ENCODE peak calls at places on chromosomes 13 and 19, in six cellular contexts. One of them, this sample, is unnamed.

GRCh38 chr13:72694314-72694713 is 33.1 kb downstream of the MZT1 start:
- DNase-seq in GM12878: no peak
- DNase-seq in HepG2: no peak
- DNase-seq in A549: no peak
- DNase-seq in K562: no peak
- DNase-seq in endothelial cell of umbilical vein: peak; percentile 49
- DNase-seq in this sample: no peak

GRCh38 chr13:78589206-78589605 is 14.1 kb downstream of the POU4F1 start:
- DNase-seq in K562: peak; percentile 12
- DNase-seq in GM12878: no peak
- DNase-seq in endothelial cell of umbilical vein: no peak
- DNase-seq in HepG2: peak; percentile 39
- DNase-seq in A549: no peak
- DNase-seq in this sample: peak; percentile 64

GRCh38 chr13:50761406-50761805 is 82.1 kb downstream of the DLEU7 start:
- DNase-seq in endothelial cell of umbilical vein: no peak
- DNase-seq in K562: no peak
- DNase-seq in A549: no peak
- DNase-seq in GM12878: no peak
- DNase-seq in HepG2: no peak
- DNase-seq in this sample: no peak

GRCh38 chr13:66343224-66343828 is 886.8 kb downstream of the PCDH9 start:
- DNase-seq in endothelial cell of umbilical vein: no peak
- DNase-seq in GM12878: no peak
- DNase-seq in HepG2: no peak
- DNase-seq in K562: no peak
- DNase-seq in A549: no peak
- DNase-seq in this sample: no peak

GRCh38 chr19:48330012-48330681 is 4.8 kb downstream of the EMP3 start:
- DNase-seq in endothelial cell of umbilical vein: peak; percentile 15
- DNase-seq in GM12878: peak; percentile 65
- DNase-seq in K562: no peak
- DNase-seq in HepG2: no peak
- DNase-seq in A549: no peak
- DNase-seq in this sample: peak; percentile 100

GRCh38 chr19:51227324-51227723 is 2.4 kb downstream of the CD33 start:
- DNase-seq in GM12878: no peak
- DNase-seq in HepG2: no peak
- DNase-seq in K562: no peak
- DNase-seq in A549: no peak
- DNase-seq in endothelial cell of umbilical vein: no peak
- DNase-seq in this sample: no peak

GRCh38 chr13:32585625-32586021 is 629 bp upstream of the PDS5B start:
- DNase-seq in A549: no peak
- DNase-seq in endothelial cell of umbilical vein: no peak
- DNase-seq in K562: no peak
- DNase-seq in GM12878: no peak
- DNase-seq in HepG2: no peak
- DNase-seq in this sample: peak; percentile 23

GRCh38 chr19:46737761-46738171 is 8.1 kb upstream of the FKRP start:
- DNase-seq in HepG2: no peak
- DNase-seq in GM12878: no peak
- DNase-seq in A549: no peak
- DNase-seq in K562: no peak
- DNase-seq in endothelial cell of umbilical vein: no peak
- DNase-seq in this sample: no peak

DNA sequence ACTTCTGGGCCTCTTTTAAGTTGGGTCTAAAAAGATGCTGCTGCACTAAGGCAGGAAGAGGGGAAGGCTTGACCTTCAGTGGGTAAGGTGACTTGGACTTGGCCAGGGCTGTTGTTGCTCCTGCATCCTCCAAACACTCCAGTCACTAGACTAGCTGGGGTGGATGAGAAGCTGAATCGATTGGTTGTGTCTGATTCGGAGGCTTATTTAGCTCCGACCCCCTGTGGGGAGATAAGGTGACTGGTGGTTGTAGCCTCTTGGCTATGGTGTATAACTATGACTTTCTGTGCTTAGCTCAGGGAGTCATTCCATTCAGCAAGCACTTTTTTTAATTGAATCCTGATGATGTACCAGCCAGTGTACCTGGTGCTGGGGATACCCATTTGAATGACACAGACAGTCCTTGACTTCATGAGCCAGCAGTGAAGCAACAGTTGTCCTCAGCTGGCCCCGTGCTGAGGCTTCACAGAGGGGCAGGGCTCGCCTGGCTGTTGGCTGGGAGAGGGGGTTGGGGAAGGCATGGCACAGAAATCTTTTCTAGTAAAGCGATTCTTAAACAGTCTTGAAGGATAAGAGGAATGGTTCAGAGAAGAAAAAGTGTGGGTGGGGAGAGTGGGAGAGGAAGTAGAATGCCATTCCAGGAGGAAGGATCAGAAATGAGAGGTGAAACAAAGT is 9.9 kb downstream of the PCDH8 start:
- DNase-seq in endothelial cell of umbilical vein: no peak
- DNase-seq in GM12878: no peak
- DNase-seq in HepG2: no peak
- DNase-seq in A549: no peak
- DNase-seq in K562: no peak
- DNase-seq in this sample: no peak
- TF ChIP-seq MYC in endothelial cell of umbilical vein: no peak
- TF ChIP-seq MYC in GM12878: no peak
- TF ChIP-seq MYC in HepG2: no peak
- TF ChIP-seq MYC in A549: no peak
- TF ChIP-seq MYC in K562: no peak
- TF ChIP-seq MYC in this sample: no peak

GRCh38 chr19:58181902-58182576 is 822 bp upstream of the ZNF274 start:
- DNase-seq in A549: peak; percentile 41
- DNase-seq in K562: peak; percentile 49
- DNase-seq in HepG2: peak; percentile 71
- DNase-seq in GM12878: no peak
- DNase-seq in endothelial cell of umbilical vein: peak; percentile 30
- DNase-seq in this sample: peak; percentile 77
- TF ChIP-seq CTCF in A549: peak; percentile 20
- TF ChIP-seq CTCF in K562: peak; percentile 75
- TF ChIP-seq CTCF in HepG2: peak; percentile 87
- TF ChIP-seq CTCF in GM12878: peak; percentile 61
- TF ChIP-seq CTCF in endothelial cell of umbilical vein: peak; percentile 41
- TF ChIP-seq CTCF in this sample: peak; percentile 59

GRCh38 chr13:98482476-98483444 is 94.1 kb downstream of the STK24 start:
- DNase-seq in endothelial cell of umbilical vein: peak; percentile 87
- DNase-seq in GM12878: no peak
- DNase-seq in HepG2: no peak
- DNase-seq in K562: no peak
- DNase-seq in A549: no peak
- DNase-seq in this sample: peak; percentile 59
- H3K4me3 ChIP-seq in endothelial cell of umbilical vein: no peak overlapping the region
- H3K4me3 ChIP-seq in GM12878: no peak overlapping the region
- H3K4me3 ChIP-seq in HepG2: no peak overlapping the region
- H3K4me3 ChIP-seq in K562: no peak overlapping the region
- H3K4me3 ChIP-seq in A549: no peak overlapping the region
- H3K4me3 ChIP-seq in this sample: no peak overlapping the region

DNA sequence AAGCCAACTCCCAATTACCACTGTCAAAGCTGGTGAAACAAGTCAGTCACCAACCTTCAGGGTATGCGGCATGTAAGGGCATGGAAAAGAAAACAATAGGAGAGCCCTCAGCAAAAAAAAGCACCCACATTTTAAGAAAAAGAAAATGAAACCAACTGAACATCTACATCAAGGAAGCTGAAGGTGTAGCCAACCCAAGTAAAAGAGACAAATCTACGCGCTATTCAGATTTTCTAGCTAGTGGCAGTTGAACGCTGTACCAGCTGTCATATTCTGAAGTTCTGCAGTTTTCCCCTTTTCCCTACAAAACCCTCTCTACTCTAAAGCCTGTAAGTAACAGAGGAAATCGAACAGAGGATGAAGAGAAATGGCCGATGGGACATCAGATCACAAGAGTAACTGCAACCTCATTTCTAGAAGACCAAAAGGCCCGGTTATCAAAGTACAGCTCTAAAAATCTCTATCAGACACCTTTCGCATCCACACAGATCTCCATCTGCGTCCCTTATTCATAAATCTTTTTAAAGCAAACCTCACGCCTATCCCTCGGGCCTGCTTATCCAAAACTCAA is 1.4 kb downstream of the MYCBP2 start:
- DNase-seq in K562: no peak
- DNase-seq in endothelial cell of umbilical vein: peak; percentile 51
- DNase-seq in HepG2: no peak
- DNase-seq in GM12878: no peak
- DNase-seq in A549: no peak
- DNase-seq in this sample: peak; percentile 31
- TF ChIP-seq MYC in K562: no peak
- TF ChIP-seq MYC in endothelial cell of umbilical vein: no peak
- TF ChIP-seq MYC in HepG2: no peak
- TF ChIP-seq MYC in GM12878: no peak
- TF ChIP-seq MYC in A549: no peak
- TF ChIP-seq MYC in this sample: no peak

This sample was measured in NB4.